ENCODE peak calls at places on chromosome 9, in seven cellular contexts. T, P, R, Q, G, D and U are unnamed samples.

GRCh38 chr9:86434039-86434726 is 80.0 kb upstream of the TUT7 start:
- DNase-seq in T (peak), G (peak), Q (peak), R (peak), P (no peak), D (peak), U (peak)

GRCh38 chr9:90774682-90775081 is 26.9 kb upstream of the SYK start:
- DNase-seq in T (no peak), P (no peak), Q (no peak), D (no peak), G (no peak), R (peak), U (no peak)

GRCh38 chr9:89038354-89039091 is 47.3 kb downstream of the S1PR3 start:
- DNase-seq in R (peak), P (peak), T (no peak), Q (peak), G (no peak), D (peak), U (no peak)

GRCh38 chr9:114273461-114273881 is 49.4 kb upstream of the ORM1 start:
- DNase-seq in P (no peak), D (no peak), T (no peak), Q (no peak), R (no peak), G (no peak), U (no peak)

GRCh38 chr9:82488319-82488701 is 499.7 kb downstream of the SPATA31D1 start:
- DNase-seq in R (no peak), D (no peak), T (no peak), Q (peak), G (no peak), P (no peak), U (no peak)

GRCh38 chr9:14942037-14942436 is 31.8 kb upstream of the FREM1 start:
- DNase-seq in R (no peak), G (no peak), D (no peak), Q (peak), P (no peak), T (no peak), U (no peak)

GRCh38 chr9:3261484-3261883 is 264.3 kb downstream of the RFX3 start:
- DNase-seq in R (peak), D (peak), Q (no peak), T (no peak), P (no peak), G (no peak), U (no peak)

GRCh38 chr9:117744856-117745389 is 40.7 kb downstream of the TLR4 start:
- DNase-seq in Q (peak), R (no peak), P (no peak), D (no peak), T (no peak), G (peak), U (no peak)

GRCh38 chr9:129675656-129676055 is 10.2 kb downstream of the PRRX2 start:
- DNase-seq in G (no peak), Q (peak), T (no peak), P (no peak), R (no peak), D (no peak), U (no peak)

GRCh38 chr9:130328349-130328801 is 62.8 kb downstream of the HMCN2 start:
- DNase-seq in Q (peak), R (no peak), T (no peak), D (peak), G (no peak), P (peak), U (no peak)

GRCh38 chr9:115202960-115203751 is 85.2 kb upstream of the TNC start:
- DNase-seq in R (no peak), P (no peak), D (peak), Q (peak), G (no peak), T (no peak), U (no peak)

GRCh38 chr9:90140131-90140818 is 502.3 kb downstream of the DIRAS2 start:
- DNase-seq in D (no peak), R (no peak), P (no peak), Q (no peak), G (no peak), T (no peak), U (no peak)

GRCh38 chr9:92293075-92293354 is 482 bp downstream of the IARS1 start:
- DNase-seq in T (no peak), P (no peak), D (no peak), G (no peak), R (no peak), Q (no peak), U (no peak)

GRCh38 chr9:91059713-91060112 is 258.1 kb downstream of the SYK start:
- DNase-seq in Q (peak), G (no peak), D (no peak), R (peak), T (no peak), P (no peak), U (no peak)

GRCh38 chr9:34551751-34552605 is 29.2 kb upstream of the ENHO start:
- DNase-seq in G (no peak), D (no peak), R (no peak), T (no peak), Q (no peak), P (no peak), U (no peak)

GRCh38 chr9:82130331-82131042 is 141.9 kb downstream of the SPATA31D1 start:
- DNase-seq in Q (no peak), P (no peak), R (no peak), D (no peak), G (no peak), T (no peak), U (no peak)

GRCh38 chr9:89328064-89328463 is 9.8 kb downstream of the SECISBP2 start:
- DNase-seq in Q (no peak), D (peak), T (no peak), P (no peak), G (no peak), R (peak), U (no peak)

GRCh38 chr9:73667749-73668148 is 516.1 kb downstream of the ANXA1 start:
- DNase-seq in D (no peak), T (no peak), P (no peak), Q (peak), G (no peak), R (peak), U (no peak)

GRCh38 chr9:76018244-76018643 is 127.8 kb downstream of the PCSK5 start:
- DNase-seq in T (no peak), R (no peak), Q (no peak), P (peak), G (no peak), D (no peak), U (no peak)

GRCh38 chr9:93435386-93435785 is 16.1 kb upstream of the FAM120A start:
- DNase-seq in G (no peak), D (no peak), R (no peak), T (no peak), P (no peak), Q (no peak), U (no peak)

GRCh38 chr9:7490317-7491108 is 309.1 kb downstream of the DMAC1 start:
- DNase-seq in Q (no peak), D (no peak), P (no peak), T (no peak), G (no peak), R (no peak), U (no peak)

GRCh38 chr9:70046274-70047070 is 2.8 kb downstream of the MAMDC2 start:
- DNase-seq in R (no peak), D (no peak), T (no peak), P (no peak), Q (no peak), G (no peak), U (no peak)

GRCh38 chr9:101458955-101459631 is 23.5 kb upstream of the ALDOB start:
- DNase-seq in P (peak), Q (peak), T (peak), R (peak), G (peak), D (peak), U (peak)

GRCh38 chr9:105063665-105064247 is 135.8 kb upstream of the ABCA1 start:
- DNase-seq in Q (peak), G (no peak), R (peak), T (no peak), D (peak), P (peak), U (no peak)

GRCh38 chr9:1233568-1233967 is 183.4 kb downstream of the DMRT2 start:
- DNase-seq in G (no peak), Q (no peak), P (no peak), T (no peak), D (no peak), R (no peak), U (no peak)

GRCh38 chr9:34651876-34652602 is at the start of gene IL11RA:
- DNase-seq in R (peak), D (peak), Q (peak), P (peak), G (peak), T (peak), U (peak)

GRCh38 chr9:92350129-92350739 is 24.5 kb downstream of the CENPP start:
- DNase-seq in R (no peak), P (no peak), G (no peak), T (no peak), Q (peak), D (peak), U (no peak)

GRCh38 chr9:136865768-136866103 is 372 bp downstream of the EDF1 start:
- DNase-seq in D (no peak), T (no peak), G (no peak), P (peak), Q (no peak), R (no peak), U (no peak)

GRCh38 chr9:133379153-133380086 is 3.3 kb downstream of the STKLD1 start:
- DNase-seq in P (no peak), R (no peak), Q (no peak), D (no peak), T (no peak), G (no peak), U (no peak)

GRCh38 chr9:136946228-136946892 is 1.3 kb downstream of the C8G start:
- DNase-seq in P (no peak), T (no peak), R (no peak), D (no peak), G (no peak), Q (no peak), U (no peak)

GRCh38 chr9:14780251-14780650 is 57.7 kb upstream of the CER1 start:
- DNase-seq in R (no peak), Q (no peak), G (no peak), D (no peak), P (no peak), T (no peak), U (no peak)

GRCh38 chr9:107587175-107587963 is 97.8 kb upstream of the KLF4 start:
- DNase-seq in T (no peak), D (no peak), P (peak), Q (no peak), G (no peak), R (no peak), U (no peak)
- H3K9ac ChIP-seq in T (no peak), D (no peak), P (peak), Q (no peak), G (no peak), R (no peak), U (no peak)

GRCh38 chr9:112120471-112120925 is 54.6 kb downstream of the SUSD1 start:
- DNase-seq in G (peak), R (no peak), P (peak), Q (no peak), T (no peak), D (no peak), U (no peak)

GRCh38 chr9:112115955-112116354 is 59.1 kb downstream of the SUSD1 start:
- DNase-seq in G (no peak), Q (no peak), D (no peak), P (peak), T (no peak), R (no peak), U (no peak)

GRCh38 chr9:112121633-112122032 is 53.5 kb downstream of the SUSD1 start:
- DNase-seq in D (no peak), G (no peak), Q (no peak), P (no peak), T (no peak), R (no peak), U (no peak)

GRCh38 chr9:112120046-112120373 is 55.1 kb downstream of the SUSD1 start:
- DNase-seq in Q (no peak), P (peak), D (no peak), T (no peak), R (no peak), G (no peak), U (no peak)

GRCh38 chr9:112119225-112120045 is 55.7 kb downstream of the SUSD1 start:
- DNase-seq in D (peak), R (no peak), G (no peak), Q (no peak), P (peak), T (no peak), U (no peak)
- H3K9ac ChIP-seq in D (no peak), R (no peak), G (no peak), Q (no peak), P (peak), T (no peak), U (no peak)

GRCh38 chr9:135464181-135464580 is 15.4 kb upstream of the PPP1R26 start:
- DNase-seq in G (no peak), Q (no peak), T (no peak), P (no peak), R (no peak), D (no peak), U (no peak)

GRCh38 chr9:135471751-135472640 is 7.6 kb upstream of the PPP1R26 start:
- DNase-seq in Q (no peak), P (no peak), T (peak), R (no peak), D (peak), G (peak), U (no peak)

GRCh38 chr9:135473972-135474543 is 5.5 kb upstream of the PPP1R26 start:
- DNase-seq in Q (no peak), P (no peak), R (no peak), T (no peak), G (no peak), D (no peak), U (no peak)

GRCh38 chr9:135463140-135463539 is 16.4 kb upstream of the PPP1R26 start:
- DNase-seq in G (no peak), P (no peak), Q (peak), T (peak), R (peak), D (peak), U (no peak)

GRCh38 chr9:135468866-135469521 is 10.6 kb upstream of the PPP1R26 start:
- DNase-seq in P (no peak), R (peak), G (no peak), D (peak), Q (no peak), T (peak), U (no peak)
- H3K9ac ChIP-seq in P (no peak), R (peak), G (no peak), D (no peak), Q (peak), T (peak), U (no peak)

GRCh38 chr9:111762546-111762945 is 32.2 kb downstream of the SHOC1 start:
- DNase-seq in Q (no peak), R (no peak), P (no peak), D (peak), G (no peak), T (no peak), U (no peak)

GRCh38 chr9:111754800-111755199 is 39.9 kb downstream of the SHOC1 start:
- DNase-seq in Q (no peak), G (no peak), D (no peak), R (no peak), P (no peak), T (no peak), U (no peak)

GRCh38 chr9:111759762-111760639 is 34.7 kb downstream of the SHOC1 start:
- DNase-seq in Q (peak), R (peak), D (peak), G (peak), T (peak), P (peak), U (peak)
- H3K9ac ChIP-seq in Q (peak), R (peak), D (peak), G (no peak), T (no peak), P (no peak), U (no peak)

GRCh38 chr9:98264510-98264909 is 9.1 kb upstream of the TBC1D2 start:
- DNase-seq in T (no peak), R (no peak), D (no peak), Q (no peak), P (no peak), G (no peak), U (no peak)
- H3K9ac ChIP-seq in T (no peak), R (no peak), D (no peak), Q (no peak), P (no peak), G (no peak), U (no peak)

DNA sequence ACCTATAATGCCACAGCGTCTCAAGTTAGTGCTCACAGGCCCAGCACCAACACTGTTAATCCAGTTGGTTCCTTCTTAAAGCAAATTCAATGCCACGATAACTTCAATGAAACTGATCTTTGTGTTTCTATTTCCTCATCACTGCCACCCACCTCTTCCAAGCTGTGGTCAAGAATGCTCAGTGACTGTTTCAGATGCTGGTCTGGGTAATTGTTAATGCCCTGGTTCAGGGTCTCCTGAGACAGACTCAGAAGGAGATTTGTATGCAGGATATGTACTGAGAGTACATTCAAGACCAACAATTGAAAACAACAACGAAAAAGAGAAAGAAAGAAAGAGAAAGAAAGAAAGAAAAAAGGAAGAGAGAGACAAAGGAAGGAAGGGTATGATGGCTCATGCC is 505.3 kb downstream of the TLE4 start:
- DNase-seq in P (no peak), T (no peak), D (no peak), R (no peak), Q (no peak), G (no peak), U (no peak)
- H3K9ac ChIP-seq in P (no peak), T (no peak), D (no peak), R (no peak), Q (no peak), G (no peak), U (no peak)

GRCh38 chr9:16705121-16705604 is 165.3 kb downstream of the BNC2 start:
- DNase-seq in D (peak), T (peak), P (peak), G (peak), Q (peak), R (peak), U (peak)
- H3K9ac ChIP-seq in D (peak), T (no peak), P (no peak), G (no peak), Q (peak), R (peak), U (peak)